ENCODE peak calls at places on chromosomes 12 and 14, in four cellular contexts. A is K562, W is HepG2, J is GM12878. X is an unnamed sample.

GRCh38 chr12:13203028-13203922 is 6.7 kb downstream of the EMP1 start:
- DNase-seq in W (no peak), J (no peak), A (peak; percentile 13), X (peak; percentile 80)

GRCh38 chr14:32038876-32039275 is 38.2 kb upstream of the ARHGAP5 start:
- DNase-seq in J (no peak), W (no peak), A (no peak), X (no peak)

GRCh38 chr12:69512820-69513219 is 42.6 kb downstream of the FRS2 start:
- DNase-seq in J (no peak), W (no peak), A (no peak), X (no peak)

GRCh38 chr14:99177046-99177655 is 94.8 kb downstream of the BCL11B start:
- DNase-seq in J (no peak), A (no peak), W (no peak), X (no peak)

GRCh38 chr12:122860052-122860853 is 25.0 kb downstream of the HIP1R start:
- DNase-seq in W (peak; percentile 48), J (no peak), A (peak; percentile 80), X (peak; percentile 89)

GRCh38 chr14:24674204-24674970 is 40.4 kb upstream of the GZMB start:
- DNase-seq in J (no peak), W (no peak), A (no peak), X (no peak)

GRCh38 chr12:89969098-89969497 is 260.5 kb upstream of the ATP2B1 start:
- DNase-seq in A (no peak), J (no peak), W (no peak), X (no peak)

GRCh38 chr14:32259368-32260013 is 56.4 kb upstream of the RNU6-8 start:
- DNase-seq in W (peak; percentile 77), J (peak; percentile 66), A (peak; percentile 54), X (no peak)

GRCh38 chr14:96634481-96634880 is 132.3 kb downstream of the PAPOLA start:
- DNase-seq in W (no peak), A (peak; percentile 1), J (no peak), X (no peak)

GRCh38 chr14:71497645-71498086 is 434.6 kb upstream of the RGS6 start:
- DNase-seq in A (no peak), W (no peak), J (peak; percentile 98), X (no peak)

GRCh38 chr12:22115711-22116110 is 69.7 kb downstream of the CMAS start:
- DNase-seq in J (no peak), A (no peak), W (no peak), X (no peak)

GRCh38 chr12:28868414-28868813 is 280.7 kb upstream of the FAR2 start:
- DNase-seq in A (no peak), J (no peak), W (no peak), X (no peak)

GRCh38 chr14:99971929-99972747 is 93.1 kb upstream of the EVL start:
- DNase-seq in A (no peak), W (no peak), J (no peak), X (peak; percentile 29)

GRCh38 chr14:90905531-90905930 is 89.3 kb upstream of the TTC7B start:
- DNase-seq in A (no peak), W (no peak), J (peak; percentile 31), X (no peak)

GRCh38 chr14:94844593-94844992 is 74.7 kb upstream of the GSC start:
- DNase-seq in W (no peak), A (no peak), J (no peak), X (no peak)

GRCh38 chr12:104315326-104316224 is 12.0 kb downstream of the EID3 start:
- DNase-seq in W (no peak), J (no peak), A (no peak), X (no peak)

GRCh38 chr12:117000316-117000715 is 89.6 kb downstream of the FBXW8 start:
- DNase-seq in W (no peak), A (no peak), J (no peak), X (peak; percentile 41)

GRCh38 chr14:65115615-65116014 is 13.3 kb upstream of the MAX start:
- DNase-seq in W (no peak), J (no peak), A (no peak), X (no peak)

GRCh38 chr14:96688629-96689028 is 108.6 kb upstream of the VRK1 start:
- DNase-seq in J (no peak), A (no peak), W (no peak), X (no peak)

GRCh38 chr12:120713861-120714482 is 3.7 kb downstream of the UNC119B start:
- DNase-seq in J (peak; percentile 40), A (peak; percentile 74), W (peak; percentile 73), X (peak; percentile 65)

GRCh38 chr14:74897642-74898041 is 15.9 kb downstream of the DLST start:
- DNase-seq in W (no peak), J (no peak), A (no peak), X (no peak)

GRCh38 chr12:130880411-130880885 is 8.6 kb downstream of the RAN start:
- DNase-seq in J (no peak), W (no peak), A (no peak), X (no peak)

GRCh38 chr12:96985515-96986362 is 78.7 kb downstream of the NEDD1 start:
- DNase-seq in J (no peak), A (peak; percentile 48), W (no peak), X (peak; percentile 63)

GRCh38 chr12:68303850-68304249 is 28.3 kb downstream of the MDM1 start:
- DNase-seq in W (no peak), A (no peak), J (no peak), X (no peak)

GRCh38 chr12:75360920-75361319 is 26.4 kb downstream of the GLIPR1L1 start:
- DNase-seq in W (no peak), J (peak; percentile 3), A (no peak), X (no peak)

GRCh38 chr12:4579305-4580097 is 17.5 kb downstream of the DYRK4 start:
- DNase-seq in W (peak; percentile 17), J (no peak), A (peak; percentile 31), X (no peak)

GRCh38 chr12:50065726-50066310 is 8.4 kb downstream of the ASIC1 start:
- DNase-seq in A (no peak), W (no peak), J (no peak), X (no peak)

GRCh38 chr12:18749381-18749957 is 11.6 kb downstream of the CAPZA3 start:
- DNase-seq in J (no peak), A (no peak), W (no peak), X (no peak)

GRCh38 chr12:120529641-120530314 is 820 bp upstream of the COQ5 start:
- DNase-seq in A (peak; percentile 40), J (no peak), W (peak; percentile 68), X (no peak)

GRCh38 chr12:1117371-1117770 is 126.3 kb downstream of the ERC1 start:
- DNase-seq in J (no peak), A (no peak), W (no peak), X (no peak)

GRCh38 chr12:124698211-124698997 is 131.0 kb upstream of the NCOR2 start:
- DNase-seq in A (no peak), J (no peak), W (no peak), X (no peak)

GRCh38 chr12:48882325-48882687 is 16.6 kb upstream of the RND1 start:
- DNase-seq in J (no peak), W (no peak), A (no peak), X (peak; percentile 26)

GRCh38 chr12:78181544-78182162 is 351.0 kb downstream of the NAV3 start:
- DNase-seq in W (peak; percentile 2), J (no peak), A (no peak), X (peak; percentile 23)

GRCh38 chr12:12686472-12686871 is 9.5 kb downstream of the GPR19 start:
- DNase-seq in J (no peak), A (no peak), W (no peak), X (no peak)

GRCh38 chr12:43858096-43858495 is 22.2 kb downstream of the TMEM117 start:
- DNase-seq in W (no peak), J (no peak), A (no peak), X (no peak)

GRCh38 chr12:1797991-1798733 is 22.2 kb upstream of the LRTM2 start:
- DNase-seq in A (no peak), J (no peak), W (no peak), X (no peak)

GRCh38 chr14:60247994-60248696 is 876 bp upstream of the PPM1A start:
- DNase-seq in J (peak; percentile 84), A (peak; percentile 87), W (peak; percentile 89), X (peak; percentile 80)
- TF ChIP-seq CBFB in J (peak; percentile 18), A (no peak), W (no peak), X (no peak)

DNA sequence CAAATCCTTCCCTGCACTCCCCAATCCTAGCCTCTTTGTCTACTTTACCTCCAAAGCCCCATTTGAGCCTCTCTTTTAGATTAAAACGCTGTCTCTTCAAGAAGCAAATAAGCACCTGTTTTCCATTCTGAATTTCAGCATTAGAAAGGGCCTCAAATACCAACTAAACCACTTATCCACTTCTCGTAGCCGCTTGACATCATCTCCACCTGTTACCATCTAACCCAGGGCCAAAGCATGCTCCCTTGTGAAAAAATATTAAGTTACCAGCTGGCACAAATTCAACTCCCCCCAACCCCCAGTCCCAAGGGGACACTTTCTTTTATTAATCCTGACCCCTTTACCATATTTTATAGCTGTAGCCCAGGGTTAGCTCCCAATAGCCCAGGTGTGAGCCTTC is 43.1 kb downstream of the GPHB5 start:
- DNase-seq in J (no peak), A (no peak), W (no peak), X (no peak)
- TF ChIP-seq ETV6 in J (no peak), A (no peak), W (no peak), X (no peak)

DNA sequence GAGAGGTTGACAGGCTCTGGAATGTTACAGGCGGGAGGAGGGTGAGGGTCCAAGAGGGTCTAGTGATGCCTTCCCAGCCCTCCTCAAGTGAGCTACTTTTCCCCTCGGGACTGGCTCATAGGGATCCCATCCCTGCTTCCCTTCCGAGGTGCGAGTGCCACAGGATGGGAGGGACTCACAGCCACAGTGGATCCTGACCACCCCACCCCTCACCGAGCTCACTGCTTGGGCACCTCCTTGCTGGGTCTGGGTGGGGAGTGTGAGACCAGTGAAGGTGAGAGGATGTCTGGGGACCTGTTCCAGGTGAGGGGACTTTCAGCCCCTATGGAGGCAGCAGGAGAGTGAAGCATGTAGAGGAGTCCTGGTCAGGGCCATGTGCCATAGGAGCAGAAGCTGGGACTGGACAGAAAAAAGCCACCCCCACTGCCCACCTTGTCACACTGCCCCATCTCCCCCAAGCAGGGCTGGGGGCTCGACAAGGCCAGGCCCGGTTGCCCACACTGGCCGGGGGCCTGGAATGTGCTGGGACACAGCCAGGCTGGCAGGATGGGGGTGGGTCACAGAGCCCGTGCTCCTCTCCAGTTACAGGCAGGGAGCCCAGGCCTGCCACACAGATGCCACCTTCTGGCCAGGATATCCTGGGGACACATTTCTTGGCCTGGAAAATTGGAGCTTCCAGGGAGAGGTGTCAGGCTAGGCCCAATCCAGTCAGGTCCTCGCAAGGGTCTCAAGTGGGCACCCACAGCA is 1.7 kb upstream of the TNS2 start:
- DNase-seq in W (peak; percentile 68), J (no peak), A (peak; percentile 8), X (no peak)
- TF ChIP-seq CBFB in W (no peak), J (no peak), A (no peak), X (no peak)

GRCh38 chr12:52837341-52837741 is 3.2 kb upstream of the KRT79 start:
- DNase-seq in J (no peak), W (no peak), A (no peak), X (no peak)
- TF ChIP-seq ETV6 in J (no peak), W (no peak), A (no peak), X (no peak)

X was measured in WTC11.